ENCODE peak calls at places on chromosomes 4 and X, in five cellular contexts. N is HepG2, O is endodermal cell, P is WTC11, V is pancreas. Y is an unnamed sample.

GRCh38 chrX:7448123-7448522 is 300.2 kb upstream of the PUDP start:
- DNase-seq in V (no peak), P (no peak), N (no peak), O (no peak), Y (no peak)

GRCh38 chrX:138018145-138018799 is 452.3 kb downstream of the ZIC3 start:
- DNase-seq in V (no peak), P (no peak), N (no peak), O (no peak), Y (peak)

GRCh38 chr4:168832746-168833575 is 177.1 kb downstream of the CBR4 start:
- DNase-seq in V (peak), O (peak), N (no peak), P (peak), Y (peak)

GRCh38 chrX:23752740-23753435 is 9.8 kb upstream of the ACOT9 start:
- DNase-seq in O (no peak), N (no peak), V (no peak), P (no peak), Y (no peak)

GRCh38 chr4:152968806-152969394 is 32.8 kb downstream of the FHDC1 start:
- DNase-seq in P (no peak), O (no peak), V (no peak), N (no peak), Y (peak)

GRCh38 chr4:38621004-38621684 is 42.9 kb upstream of the KLF3 start:
- DNase-seq in O (no peak), N (peak), P (no peak), V (no peak), Y (peak)

GRCh38 chr4:163744861-163745260 is 250.4 kb downstream of the TMA16 start:
- DNase-seq in P (no peak), O (no peak), V (no peak), N (no peak), Y (no peak)

GRCh38 chrX:135396109-135396508 is 25.6 kb upstream of the SMIM10L2A start:
- DNase-seq in O (no peak), V (no peak), P (no peak), N (no peak), Y (peak)

GRCh38 chrX:22652596-22652995 is 347.2 kb upstream of the DDX53 start:
- DNase-seq in N (peak), O (peak), P (peak), V (no peak), Y (peak)

GRCh38 chrX:40171513-40172168 is 73.9 kb upstream of the BCOR start:
- DNase-seq in N (no peak), V (no peak), O (peak), P (no peak), Y (no peak)

GRCh38 chr4:90025248-90025647 is 101.9 kb upstream of the CCSER1 start:
- DNase-seq in N (no peak), V (no peak), P (no peak), O (no peak), Y (peak)
- TF ChIP-seq CTCF in N (no peak), V (no peak), P (no peak), O (peak), Y (peak)

DNA sequence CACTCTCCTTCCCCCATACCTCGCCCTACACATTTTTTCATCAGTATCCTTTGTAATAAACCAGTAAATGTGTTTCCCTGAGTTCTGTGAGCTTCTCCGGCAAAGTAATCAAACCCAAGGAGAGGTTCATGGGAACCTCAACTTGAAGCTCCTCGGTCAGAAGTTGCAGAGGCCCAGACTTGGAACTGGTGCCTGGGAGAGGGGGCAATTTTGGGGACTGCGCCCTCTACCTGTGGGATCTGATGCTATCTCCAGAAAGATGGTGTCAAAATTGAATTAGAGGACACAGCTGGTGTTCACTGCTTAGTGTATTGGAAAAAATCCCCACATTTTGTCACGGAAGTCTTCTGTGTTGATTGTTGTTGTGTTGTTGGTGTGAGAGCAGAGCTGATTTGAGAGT is 70.6 kb downstream of the ATP11C start:
- DNase-seq in N (no peak), V (no peak), O (no peak), P (no peak), Y (no peak)
- TF ChIP-seq CTCF in N (no peak), V (no peak), O (peak), P (no peak), Y (no peak)

GRCh38 chrX:114581528-114582263 is 2.2 kb upstream of the HTR2C start:
- DNase-seq in P (peak), V (no peak), O (peak), N (no peak), Y (no peak)
- TF ChIP-seq CTCF in P (no peak), V (no peak), O (peak), N (no peak), Y (no peak)

DNA sequence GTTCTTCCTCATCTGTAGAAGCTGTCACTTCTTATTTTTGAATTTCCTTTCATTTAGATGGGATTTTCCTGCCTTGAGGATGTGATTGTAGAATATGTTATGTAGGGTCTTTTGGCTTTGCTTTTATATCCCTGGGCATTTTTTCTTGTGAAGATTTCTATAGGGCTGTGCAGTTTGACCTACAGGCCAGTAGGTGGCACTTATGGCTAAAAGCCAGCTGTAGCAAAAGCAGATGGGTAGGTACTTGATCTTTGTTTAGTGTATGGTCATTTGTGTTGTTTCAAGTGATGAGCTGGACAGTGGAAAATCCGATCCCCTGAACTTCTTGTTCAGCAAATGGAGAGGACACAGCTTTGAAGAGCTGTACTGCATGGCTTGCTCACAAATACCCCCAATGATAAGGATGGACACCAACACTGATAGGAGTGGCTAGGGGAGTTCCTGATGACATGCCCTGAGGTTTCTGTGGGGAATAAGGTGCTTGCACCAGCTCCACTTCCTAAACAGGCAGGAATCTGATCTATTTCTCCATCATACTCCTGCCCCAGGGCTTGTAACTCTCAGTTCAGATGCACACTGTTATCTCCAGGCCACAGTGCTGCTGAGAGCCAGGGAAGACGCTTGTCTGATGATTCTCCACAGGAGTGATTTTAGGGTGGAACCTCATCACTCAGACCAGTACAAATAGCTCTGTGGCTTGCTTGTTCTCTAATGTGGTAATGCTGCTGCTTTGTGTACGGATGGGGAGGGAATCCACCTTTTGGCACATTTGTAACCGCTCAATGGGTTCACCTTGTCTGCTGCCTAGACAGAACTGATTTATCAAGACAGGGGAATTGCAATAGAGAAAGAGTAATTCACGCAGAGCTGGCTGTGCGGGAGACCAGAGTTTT is 417.1 kb upstream of the MAGEB16 start:
- DNase-seq in V (no peak), O (no peak), P (no peak), N (peak), Y (peak)
- TF ChIP-seq CTCF in V (peak), O (peak), P (peak), N (peak), Y (peak)

DNA sequence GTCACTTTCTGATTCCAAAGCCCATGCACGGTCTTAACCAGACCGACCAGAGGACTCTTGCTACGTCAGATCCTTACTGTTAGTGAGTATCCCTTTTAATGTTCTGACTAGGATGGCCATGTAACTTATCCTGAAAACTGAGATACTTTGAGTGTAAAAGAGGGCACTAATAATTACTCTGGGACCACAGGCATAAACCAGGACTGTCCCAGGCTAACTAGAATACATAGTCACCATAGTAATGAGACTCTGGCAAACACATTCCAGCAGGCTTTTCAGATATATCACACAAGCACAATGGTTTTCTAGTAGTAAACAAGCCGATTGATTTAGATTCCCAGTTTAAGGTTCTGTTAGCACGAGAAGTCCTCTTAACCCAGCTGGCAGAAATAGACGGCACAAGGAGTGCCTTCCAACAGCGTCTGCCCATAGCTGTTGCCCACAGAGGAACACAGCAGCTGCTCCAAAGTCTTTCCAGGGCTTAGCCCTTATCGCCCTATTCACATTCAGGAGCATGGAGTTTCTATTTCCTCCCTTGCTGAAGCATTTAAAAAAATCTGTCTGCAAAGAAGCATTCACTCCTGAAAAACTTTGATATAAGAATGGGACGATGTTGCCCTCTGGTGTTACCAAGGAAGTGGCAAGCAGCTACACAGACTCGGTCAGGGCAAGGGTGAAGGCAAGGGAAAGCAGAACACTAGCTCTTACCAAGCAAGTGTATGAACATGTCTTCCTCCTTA is 92.4 kb downstream of the CXCL13 start:
- DNase-seq in N (peak), P (peak), O (peak), V (no peak), Y (peak)
- TF ChIP-seq CTCF in N (peak), P (no peak), O (peak), V (peak), Y (peak)

GRCh38 chr4:156767911-156768415 is 203.6 kb downstream of the PDGFC start:
- DNase-seq in N (no peak), O (no peak), P (no peak), V (no peak), Y (no peak)
- TF ChIP-seq CTCF in N (no peak), O (no peak), P (no peak), V (no peak), Y (no peak)

GRCh38 chrX:68045008-68045577 is 388.2 kb downstream of the OPHN1 start:
- DNase-seq in P (no peak), V (no peak), N (no peak), O (no peak), Y (no peak)

GRCh38 chrX:68043713-68044438 is 389.4 kb downstream of the OPHN1 start:
- DNase-seq in P (no peak), V (no peak), N (no peak), O (no peak), Y (no peak)

DNA sequence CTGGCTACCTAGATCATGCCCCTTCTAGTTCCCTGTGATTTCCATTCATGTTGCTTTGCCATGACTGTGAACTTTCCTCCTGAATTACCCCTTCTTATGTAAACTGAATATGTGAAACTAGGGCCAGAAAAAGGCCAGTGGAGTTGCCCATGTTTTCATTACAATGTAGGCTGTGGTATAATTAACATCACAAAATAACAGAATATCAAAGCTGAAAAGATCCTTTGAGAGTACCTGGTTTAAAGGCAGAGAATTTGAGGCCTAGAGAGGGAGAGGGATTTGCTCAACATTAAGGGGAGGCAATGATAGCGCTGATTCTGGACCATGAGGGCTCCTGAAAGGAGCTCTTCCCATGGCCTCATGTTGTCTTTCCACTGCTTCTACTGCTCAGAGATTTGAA is 392.2 kb downstream of the OPHN1 start:
- DNase-seq in P (no peak), V (no peak), O (no peak), N (no peak), Y (no peak)
- TF ChIP-seq CTCF in P (no peak), V (no peak), O (no peak), N (no peak), Y (no peak)

GRCh38 chr4:45550766-45551366 is 573.0 kb downstream of the GABRG1 start:
- DNase-seq in N (no peak), V (no peak), O (no peak), P (no peak), Y (peak)
- TF ChIP-seq CTCF in N (no peak), V (no peak), O (no peak), P (no peak), Y (peak)

GRCh38 chrX:132373610-132374009 is 115.2 kb downstream of the MBNL3 start:
- DNase-seq in V (no peak), P (no peak), O (no peak), N (no peak), Y (peak)

GRCh38 chrX:132375941-132376340 is 112.9 kb downstream of the MBNL3 start:
- DNase-seq in N (no peak), P (no peak), O (no peak), V (no peak), Y (peak)
- TF ChIP-seq CTCF in N (peak), P (no peak), O (peak), V (no peak), Y (peak)

GRCh38 chrX:127861611-127862010 is 190.6 kb downstream of the ACTRT1 start:
- DNase-seq in N (no peak), P (no peak), O (no peak), V (no peak), Y (no peak)
- TF ChIP-seq CTCF in N (no peak), P (no peak), O (no peak), V (no peak), Y (no peak)